ENCODE peak calls at places on chromosome 14, in nine cellular contexts. H, Q, X, Y, L, B, F, E and J are unnamed samples.

GRCh38 chr14:105018414-105018813 is 2.5 kb downstream of the CDCA4 start:
- DNase-seq in H (no peak), Q (no peak), X (no peak), Y (no peak), L (no peak), B (no peak), F (no peak), E (no peak), J (no peak)

GRCh38 chr14:24365600-24366374 is 2.2 kb upstream of the NFATC4 start:
- DNase-seq in H (peak), Q (no peak), X (peak), Y (peak), L (peak), B (peak), F (peak), E (peak), J (peak)

GRCh38 chr14:68516235-68516634 is 276.6 kb downstream of the ZFP36L1 start:
- DNase-seq in H (no peak), Q (no peak), X (no peak), Y (no peak), L (no peak), B (no peak), F (no peak), E (no peak), J (no peak)

GRCh38 chr14:94970937-94971730 is 186.2 kb downstream of the DICER1 start:
- DNase-seq in H (no peak), Q (no peak), X (no peak), Y (no peak), L (no peak), B (no peak), F (peak), E (no peak), J (no peak)

GRCh38 chr14:90056821-90057220 is 5.0 kb upstream of the KCNK13 start:
- DNase-seq in H (no peak), Q (no peak), X (no peak), Y (no peak), L (no peak), B (no peak), F (no peak), E (no peak), J (no peak)

GRCh38 chr14:61439779-61440418 is 118.5 kb downstream of the PRKCH start:
- DNase-seq in H (no peak), Q (no peak), X (no peak), Y (no peak), L (no peak), B (no peak), F (no peak), E (no peak), J (no peak)

GRCh38 chr14:90750701-90751100 is 65.5 kb downstream of the TTC7B start:
- DNase-seq in H (no peak), Q (no peak), X (no peak), Y (no peak), L (no peak), B (no peak), F (no peak), E (no peak), J (no peak)

GRCh38 chr14:101235042-101235871 is 326.0 kb upstream of the DIO3 start:
- DNase-seq in H (no peak), Q (no peak), X (no peak), Y (peak), L (peak), B (peak), F (peak), E (no peak), J (no peak)

GRCh38 chr14:72463291-72463866 is 430.5 kb downstream of the DPF3 start:
- DNase-seq in H (no peak), Q (no peak), X (no peak), Y (no peak), L (no peak), B (peak), F (no peak), E (no peak), J (no peak)

GRCh38 chr14:94001501-94002396 is 4.6 kb downstream of the CCDC197 start:
- DNase-seq in H (peak), Q (peak), X (peak), Y (peak), L (peak), B (peak), F (peak), E (peak), J (peak)

GRCh38 chr14:102518063-102518648 is 8.6 kb upstream of the ANKRD9 start:
- DNase-seq in H (no peak), Q (no peak), X (no peak), Y (no peak), L (no peak), B (no peak), F (no peak), E (no peak), J (no peak)

GRCh38 chr14:56808314-56809201 is 1.7 kb downstream of the OTX2 start:
- DNase-seq in H (no peak), Q (no peak), X (no peak), Y (no peak), L (no peak), B (no peak), F (no peak), E (no peak), J (no peak)

GRCh38 chr14:95683793-95684192 is 2.4 kb upstream of the TCL1B start:
- DNase-seq in H (no peak), Q (no peak), X (peak), Y (no peak), L (no peak), B (no peak), F (no peak), E (peak), J (no peak)

GRCh38 chr14:55122441-55122986 is 6.5 kb upstream of the LGALS3 start:
- DNase-seq in H (no peak), Q (no peak), X (no peak), Y (peak), L (peak), B (peak), F (peak), E (no peak), J (no peak)

GRCh38 chr14:104573930-104574329 is 5.6 kb upstream of the C14orf180 start:
- DNase-seq in H (no peak), Q (no peak), X (no peak), Y (no peak), L (peak), B (no peak), F (peak), E (no peak), J (no peak)

GRCh38 chr14:52020315-52020714 is 31.0 kb downstream of the RTRAF start:
- DNase-seq in H (no peak), Q (no peak), X (no peak), Y (no peak), L (no peak), B (no peak), F (no peak), E (no peak), J (no peak)

GRCh38 chr14:63656194-63656593 is 14.5 kb upstream of the WDR89 start:
- DNase-seq in H (no peak), Q (no peak), X (no peak), Y (no peak), L (no peak), B (no peak), F (no peak), E (no peak), J (no peak)

GRCh38 chr14:106039400-106039799 is 513.0 kb downstream of the TMEM121 start:
- DNase-seq in H (peak), Q (peak), X (peak), Y (no peak), L (peak), B (no peak), F (no peak), E (no peak), J (peak)

GRCh38 chr14:35342160-35343010 is 50.2 kb downstream of the PSMA6 start:
- DNase-seq in H (no peak), Q (no peak), X (no peak), Y (peak), L (no peak), B (no peak), F (peak), E (no peak), J (no peak)

GRCh38 chr14:77909911-77910310 is 110.0 kb downstream of the ADCK1 start:
- DNase-seq in H (no peak), Q (no peak), X (no peak), Y (no peak), L (no peak), B (no peak), F (no peak), E (no peak), J (no peak)

GRCh38 chr14:22428681-22429315 is 160.2 kb downstream of the DAD1 start:
- DNase-seq in H (no peak), Q (no peak), X (no peak), Y (peak), L (no peak), B (peak), F (peak), E (no peak), J (no peak)

GRCh38 chr14:69719501-69719951 is 47.4 kb upstream of the SRSF5 start:
- DNase-seq in H (no peak), Q (no peak), X (no peak), Y (peak), L (no peak), B (peak), F (peak), E (no peak), J (no peak)

GRCh38 chr14:105255021-105255507 is 6.7 kb downstream of the BTBD6 start:
- DNase-seq in H (no peak), Q (no peak), X (no peak), Y (peak), L (no peak), B (peak), F (peak), E (no peak), J (no peak)

GRCh38 chr14:92456215-92457017 is 57.2 kb upstream of the RIN3 start:
- DNase-seq in H (no peak), Q (no peak), X (no peak), Y (peak), L (peak), B (peak), F (peak), E (no peak), J (no peak)

GRCh38 chr14:35750202-35750904 is 58.7 kb downstream of the RALGAPA1 start:
- DNase-seq in H (no peak), Q (no peak), X (no peak), Y (no peak), L (no peak), B (no peak), F (no peak), E (no peak), J (no peak)

GRCh38 chr14:100361626-100362025 is 38.5 kb downstream of the SLC25A47 start:
- DNase-seq in H (no peak), Q (no peak), X (no peak), Y (no peak), L (no peak), B (no peak), F (no peak), E (no peak), J (no peak)

GRCh38 chr14:64081174-64081746 is 212.9 kb downstream of the ESR2 start:
- DNase-seq in H (no peak), Q (no peak), X (no peak), Y (no peak), L (no peak), B (no peak), F (no peak), E (no peak), J (no peak)

GRCh38 chr14:64363265-64363840 is 24.8 kb upstream of the MTHFD1 start:
- DNase-seq in H (no peak), Q (no peak), X (no peak), Y (peak), L (no peak), B (peak), F (peak), E (no peak), J (no peak)

GRCh38 chr14:94532462-94532861 is 23.2 kb upstream of the SERPINA12 start:
- DNase-seq in H (no peak), Q (no peak), X (no peak), Y (no peak), L (no peak), B (peak), F (peak), E (no peak), J (no peak)